ENCODE peak calls at places on chromosome 13, in four cellular contexts. X is suprapubic skin, N is heart left ventricle, B is testis. S is an unnamed sample. For H3K4me1, the result is how much of the 10 kb centered on the place peaks cover.

GRCh38 chr13:20401958-20402856 is 123.5 kb downstream of the CRYL1 start:
- DNase-seq in X (no peak), N (no peak), B (no peak), S (no peak)

GRCh38 chr13:39047560-39047959 is 9.3 kb downstream of the NHLRC3 start:
- DNase-seq in X (no peak), N (no peak), B (no peak), S (no peak)

GRCh38 chr13:100984349-100984748 is 309.8 kb upstream of the TMTC4 start:
- DNase-seq in X (no peak), N (no peak), B (no peak), S (no peak)

GRCh38 chr13:114064516-114065140 is 67.8 kb downstream of the RASA3 start:
- DNase-seq in X (peak), N (no peak), B (no peak), S (no peak)

GRCh38 chr13:34048652-34049051 is 230.7 kb downstream of the RFC3 start:
- DNase-seq in X (no peak), N (no peak), B (no peak), S (no peak)

GRCh38 chr13:27964741-27965323 is 4.3 kb downstream of the CDX2 start:
- DNase-seq in X (no peak), N (no peak), B (no peak), S (no peak)

GRCh38 chr13:103466761-103467160 is 400.5 kb upstream of the SLC10A2 start:
- DNase-seq in X (no peak), N (no peak), B (no peak), S (no peak)

GRCh38 chr13:37319041-37319443 is 213.6 kb upstream of the CSNK1A1L start:
- DNase-seq in X (no peak), N (no peak), B (no peak), S (no peak)

GRCh38 chr13:59672445-59672844 is 491.3 kb downstream of the DIAPH3 start:
- DNase-seq in X (no peak), N (no peak), B (no peak), S (no peak)

GRCh38 chr13:75643693-75644092 is 7.6 kb downstream of the LMO7 start:
- DNase-seq in X (no peak), N (no peak), B (no peak), S (no peak)

GRCh38 chr13:102012299-102013293 is 389.3 kb downstream of the FGF14 start:
- DNase-seq in X (no peak), N (peak), B (no peak), S (no peak)

GRCh38 chr13:21670006-21670882 is 629 bp upstream of the FGF9 start:
- DNase-seq in X (peak), N (peak), B (peak), S (no peak)

GRCh38 chr13:21670883-21671792 is at the start of gene FGF9:
- DNase-seq in X (peak), N (peak), B (peak), S (no peak)

GRCh38 chr13:21671793-21672680 is 1.2 kb downstream of the FGF9 start:
- DNase-seq in X (no peak), N (no peak), B (no peak), S (no peak)

GRCh38 chr13:21672811-21673591 is 2.1 kb downstream of the FGF9 start:
- DNase-seq in X (no peak), N (no peak), B (no peak), S (no peak)

GRCh38 chr13:21668665-21669599 is 1.9 kb upstream of the FGF9 start:
- DNase-seq in X (peak), N (peak), B (no peak), S (no peak)
- TF ChIP-seq POLR2A in X (no peak), N (no peak), B (no peak), S (no peak)

DNA sequence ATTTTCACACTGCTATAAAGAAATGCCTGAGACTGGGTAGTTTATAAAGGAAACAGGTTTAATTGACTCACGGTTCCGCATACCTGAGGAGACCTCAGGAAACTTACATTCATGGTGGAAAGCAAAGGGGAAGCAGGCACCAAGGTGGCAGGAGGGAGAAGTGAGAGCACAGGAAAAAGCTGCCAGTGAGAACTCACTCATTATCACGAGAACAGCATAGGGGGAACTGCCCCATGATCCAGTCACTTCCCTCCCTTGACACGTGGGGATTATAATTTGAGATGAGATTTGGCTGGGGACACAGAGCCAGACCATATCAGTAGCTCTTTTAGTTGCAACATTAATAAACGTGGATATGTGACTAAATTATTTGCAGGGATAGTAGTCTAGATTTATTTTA is 4.3 kb upstream of the KCTD4 start:
- DNase-seq in X (no peak), N (no peak), B (no peak), S (no peak)
- H3K27ac ChIP-seq in X (no peak), N (no peak), B (no peak), S (no peak)

GRCh38 chr13:79486433-79487188 is 5.7 kb downstream of the NDFIP2 start:
- DNase-seq in X (no peak), N (no peak), B (no peak), S (no peak)
- H3K4me1 ChIP-seq in X (half or more), N (under half), B (under half), S (under half)

DNA sequence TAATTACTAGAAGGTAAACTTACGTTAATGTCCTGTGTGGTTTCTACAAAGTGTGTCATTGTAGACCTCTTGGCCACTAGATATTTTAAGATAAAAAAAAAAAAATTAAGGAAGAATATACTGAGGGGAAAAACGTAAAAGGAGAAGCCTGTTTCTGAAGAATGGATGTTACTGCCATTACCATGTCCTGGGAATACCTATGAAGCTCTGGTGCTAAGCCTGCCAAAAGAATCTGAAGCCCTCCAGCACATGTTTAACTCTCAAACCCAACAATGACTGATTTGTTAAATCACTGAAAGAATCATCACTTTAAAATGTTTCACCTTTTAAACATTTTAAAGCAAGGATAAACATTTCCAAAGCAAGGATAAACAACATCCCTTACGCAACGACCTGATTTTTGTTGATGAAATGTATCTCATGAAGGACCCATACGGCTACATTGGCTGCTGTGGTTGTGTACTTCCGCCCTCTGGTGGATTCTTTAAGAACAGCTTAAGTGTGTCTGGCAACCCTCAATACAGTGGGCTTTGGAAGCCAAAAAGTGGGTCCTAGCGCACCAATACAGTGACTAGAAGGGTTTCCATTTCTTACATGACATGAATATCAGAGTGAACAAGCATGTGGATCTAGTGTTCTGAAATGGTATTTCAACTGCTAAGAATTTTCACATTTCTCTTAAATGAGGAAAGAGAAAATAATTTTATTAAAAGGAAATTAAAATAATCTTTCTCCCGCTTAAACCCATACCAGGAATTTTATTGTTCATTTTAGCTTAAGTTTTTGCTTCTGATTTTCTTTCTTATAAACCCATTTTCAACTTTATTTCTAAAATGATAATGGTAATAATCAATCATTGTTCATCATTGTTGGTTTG is 74.5 kb upstream of the RAP2A start:
- DNase-seq in X (no peak), N (peak), B (peak), S (no peak)
- TF ChIP-seq POLR2A in X (no peak), N (no peak), B (no peak), S (no peak)

S was measured in esophagus squamous epithelium.